ENCODE peak calls at places on chromosomes 16 and 17, in five cellular contexts. One of them, this sample, is unnamed.

GRCh38 chr17:50151937-50152547 is 1.6 kb upstream of the PPP1R9B start:
- DNase-seq in breast epithelium: peak; percentile 81
- DNase-seq in IMR-90: peak; percentile 87
- DNase-seq in BJ: peak; percentile 44
- DNase-seq in activated CD8-positive, alpha-beta T cell treated with anti-CD3 and anti-CD28 coated beads for 36 hours: peak; percentile 75
- DNase-seq in this sample: no peak

GRCh38 chr16:52906271-52906670 is 146.4 kb downstream of the CHD9NB start:
- DNase-seq in activated CD8-positive, alpha-beta T cell treated with anti-CD3 and anti-CD28 coated beads for 36 hours: no peak
- DNase-seq in breast epithelium: no peak
- DNase-seq in BJ: no peak
- DNase-seq in IMR-90: no peak
- DNase-seq in this sample: no peak

GRCh38 chr17:76943202-76943601 is 75.0 kb downstream of the MGAT5B start:
- DNase-seq in IMR-90: no peak
- DNase-seq in BJ: no peak
- DNase-seq in activated CD8-positive, alpha-beta T cell treated with anti-CD3 and anti-CD28 coated beads for 36 hours: no peak
- DNase-seq in breast epithelium: no peak
- DNase-seq in this sample: no peak

GRCh38 chr17:350706-351435 is 1.7 kb downstream of the RPH3AL start:
- DNase-seq in breast epithelium: peak; percentile 57
- DNase-seq in IMR-90: no peak
- DNase-seq in activated CD8-positive, alpha-beta T cell treated with anti-CD3 and anti-CD28 coated beads for 36 hours: no peak
- DNase-seq in BJ: no peak
- DNase-seq in this sample: no peak

GRCh38 chr16:60945225-60945624 is 1091.0 kb downstream of the CDH8 start:
- DNase-seq in activated CD8-positive, alpha-beta T cell treated with anti-CD3 and anti-CD28 coated beads for 36 hours: no peak
- DNase-seq in breast epithelium: no peak
- DNase-seq in BJ: no peak
- DNase-seq in IMR-90: no peak
- DNase-seq in this sample: no peak

GRCh38 chr17:73196500-73196899 is 3.6 kb downstream of the COG1 start:
- DNase-seq in IMR-90: no peak
- DNase-seq in breast epithelium: no peak
- DNase-seq in activated CD8-positive, alpha-beta T cell treated with anti-CD3 and anti-CD28 coated beads for 36 hours: no peak
- DNase-seq in BJ: no peak
- DNase-seq in this sample: no peak

GRCh38 chr16:83588070-83588469 is 219.7 kb upstream of the HSBP1 start:
- DNase-seq in BJ: no peak
- DNase-seq in IMR-90: no peak
- DNase-seq in breast epithelium: no peak
- DNase-seq in activated CD8-positive, alpha-beta T cell treated with anti-CD3 and anti-CD28 coated beads for 36 hours: no peak
- DNase-seq in this sample: no peak

GRCh38 chr17:83173180-83173996 is 94.0 kb downstream of the METRNL start:
- DNase-seq in breast epithelium: peak; percentile 15
- DNase-seq in BJ: no peak
- DNase-seq in activated CD8-positive, alpha-beta T cell treated with anti-CD3 and anti-CD28 coated beads for 36 hours: no peak
- DNase-seq in IMR-90: no peak
- DNase-seq in this sample: no peak

GRCh38 chr17:61251939-61252865 is 147.4 kb upstream of the TBX2 start:
- DNase-seq in breast epithelium: peak; percentile 67
- DNase-seq in BJ: peak; percentile 95
- DNase-seq in activated CD8-positive, alpha-beta T cell treated with anti-CD3 and anti-CD28 coated beads for 36 hours: no peak
- DNase-seq in IMR-90: peak; percentile 99
- DNase-seq in this sample: peak; percentile 93

GRCh38 chr16:14401839-14402115 is 228.3 kb downstream of the PARN start:
- DNase-seq in IMR-90: peak; percentile 18
- DNase-seq in activated CD8-positive, alpha-beta T cell treated with anti-CD3 and anti-CD28 coated beads for 36 hours: no peak
- DNase-seq in BJ: no peak
- DNase-seq in breast epithelium: no peak
- DNase-seq in this sample: no peak

GRCh38 chr17:78641666-78642065 is 64.5 kb upstream of the DNAH17 start:
- DNase-seq in breast epithelium: no peak
- DNase-seq in activated CD8-positive, alpha-beta T cell treated with anti-CD3 and anti-CD28 coated beads for 36 hours: no peak
- DNase-seq in BJ: no peak
- DNase-seq in IMR-90: no peak
- DNase-seq in this sample: no peak

GRCh38 chr17:57572062-57572461 is 173.0 kb downstream of the CCDC182 start:
- DNase-seq in activated CD8-positive, alpha-beta T cell treated with anti-CD3 and anti-CD28 coated beads for 36 hours: no peak
- DNase-seq in breast epithelium: no peak
- DNase-seq in BJ: no peak
- DNase-seq in IMR-90: no peak
- DNase-seq in this sample: no peak

GRCh38 chr16:68901910-68902309 is 58.6 kb downstream of the TANGO6 start:
- DNase-seq in activated CD8-positive, alpha-beta T cell treated with anti-CD3 and anti-CD28 coated beads for 36 hours: no peak
- DNase-seq in IMR-90: peak; percentile 77
- DNase-seq in BJ: peak; percentile 25
- DNase-seq in breast epithelium: no peak
- DNase-seq in this sample: no peak

GRCh38 chr16:49652441-49653175 is 203.3 kb downstream of the ZNF423 start:
- DNase-seq in activated CD8-positive, alpha-beta T cell treated with anti-CD3 and anti-CD28 coated beads for 36 hours: no peak
- DNase-seq in BJ: no peak
- DNase-seq in IMR-90: no peak
- DNase-seq in breast epithelium: no peak
- DNase-seq in this sample: no peak

GRCh38 chr16:30397056-30397455 is 1.8 kb downstream of the ZNF48 start:
- DNase-seq in IMR-90: no peak
- DNase-seq in activated CD8-positive, alpha-beta T cell treated with anti-CD3 and anti-CD28 coated beads for 36 hours: no peak
- DNase-seq in breast epithelium: no peak
- DNase-seq in BJ: no peak
- DNase-seq in this sample: no peak

GRCh38 chr17:46809110-46809571 is 9.4 kb downstream of the WNT3 start:
- DNase-seq in BJ: no peak
- DNase-seq in breast epithelium: no peak
- DNase-seq in activated CD8-positive, alpha-beta T cell treated with anti-CD3 and anti-CD28 coated beads for 36 hours: no peak
- DNase-seq in IMR-90: no peak
- DNase-seq in this sample: no peak

GRCh38 chr16:4489030-4489429 is 12.8 kb downstream of the HMOX2 start:
- DNase-seq in breast epithelium: no peak
- DNase-seq in IMR-90: peak; percentile 90
- DNase-seq in activated CD8-positive, alpha-beta T cell treated with anti-CD3 and anti-CD28 coated beads for 36 hours: no peak
- DNase-seq in BJ: no peak
- DNase-seq in this sample: no peak

GRCh38 chr16:31092330-31092729 is 2.3 kb downstream of the VKORC1 start:
- DNase-seq in breast epithelium: no peak
- DNase-seq in activated CD8-positive, alpha-beta T cell treated with anti-CD3 and anti-CD28 coated beads for 36 hours: no peak
- DNase-seq in IMR-90: peak; percentile 55
- DNase-seq in BJ: no peak
- DNase-seq in this sample: peak; percentile 42

GRCh38 chr16:83549836-83550569 is 257.8 kb upstream of the HSBP1 start:
- DNase-seq in BJ: no peak
- DNase-seq in breast epithelium: no peak
- DNase-seq in IMR-90: no peak
- DNase-seq in activated CD8-positive, alpha-beta T cell treated with anti-CD3 and anti-CD28 coated beads for 36 hours: no peak
- DNase-seq in this sample: no peak

GRCh38 chr17:38773258-38773657 is 20.7 kb downstream of the PSMB3 start:
- DNase-seq in breast epithelium: no peak
- DNase-seq in BJ: no peak
- DNase-seq in IMR-90: no peak
- DNase-seq in activated CD8-positive, alpha-beta T cell treated with anti-CD3 and anti-CD28 coated beads for 36 hours: no peak
- DNase-seq in this sample: no peak

GRCh38 chr17:36463916-36464764 is 22.3 kb upstream of the ZNHIT3 start:
- DNase-seq in IMR-90: peak; percentile 67
- DNase-seq in breast epithelium: no peak
- DNase-seq in activated CD8-positive, alpha-beta T cell treated with anti-CD3 and anti-CD28 coated beads for 36 hours: peak; percentile 83
- DNase-seq in BJ: no peak
- DNase-seq in this sample: no peak

GRCh38 chr17:50127661-50128361 is 2.1 kb downstream of the SAMD14 start:
- DNase-seq in breast epithelium: no peak
- DNase-seq in IMR-90: peak; percentile 45
- DNase-seq in BJ: no peak
- DNase-seq in activated CD8-positive, alpha-beta T cell treated with anti-CD3 and anti-CD28 coated beads for 36 hours: no peak
- DNase-seq in this sample: no peak

GRCh38 chr17:41678907-41679739 is 9.6 kb upstream of the EIF1 start:
- DNase-seq in activated CD8-positive, alpha-beta T cell treated with anti-CD3 and anti-CD28 coated beads for 36 hours: peak; percentile 87
- DNase-seq in breast epithelium: no peak
- DNase-seq in BJ: no peak
- DNase-seq in IMR-90: peak; percentile 28
- DNase-seq in this sample: peak; percentile 78

GRCh38 chr17:74230896-74231295 is 17.5 kb downstream of the TTYH2 start:
- DNase-seq in BJ: no peak
- DNase-seq in activated CD8-positive, alpha-beta T cell treated with anti-CD3 and anti-CD28 coated beads for 36 hours: no peak
- DNase-seq in IMR-90: no peak
- DNase-seq in breast epithelium: no peak
- DNase-seq in this sample: no peak

GRCh38 chr17:20995873-20996723 is 46.7 kb downstream of the USP22 start:
- DNase-seq in activated CD8-positive, alpha-beta T cell treated with anti-CD3 and anti-CD28 coated beads for 36 hours: no peak
- DNase-seq in BJ: no peak
- DNase-seq in breast epithelium: no peak
- DNase-seq in IMR-90: no peak
- DNase-seq in this sample: peak; percentile 43

GRCh38 chr17:62935481-62935880 is 30.6 kb upstream of the TANC2 start:
- DNase-seq in activated CD8-positive, alpha-beta T cell treated with anti-CD3 and anti-CD28 coated beads for 36 hours: no peak
- DNase-seq in BJ: no peak
- DNase-seq in breast epithelium: no peak
- DNase-seq in IMR-90: no peak
- DNase-seq in this sample: no peak

GRCh38 chr16:12646490-12647274 is 157.0 kb downstream of the CPPED1 start:
- DNase-seq in activated CD8-positive, alpha-beta T cell treated with anti-CD3 and anti-CD28 coated beads for 36 hours: peak; percentile 72
- DNase-seq in breast epithelium: no peak
- DNase-seq in BJ: peak; percentile 11
- DNase-seq in IMR-90: no peak
- DNase-seq in this sample: no peak

GRCh38 chr17:42122371-42123303 is at the start of gene HSPB9:
- DNase-seq in IMR-90: no peak
- DNase-seq in breast epithelium: peak; percentile 41
- DNase-seq in BJ: no peak
- DNase-seq in activated CD8-positive, alpha-beta T cell treated with anti-CD3 and anti-CD28 coated beads for 36 hours: no peak
- DNase-seq in this sample: no peak

GRCh38 chr16:53098526-53099317 is 43.9 kb downstream of the CHD9 start:
- DNase-seq in breast epithelium: peak; percentile 72
- DNase-seq in BJ: peak; percentile 65
- DNase-seq in IMR-90: peak; percentile 96
- DNase-seq in activated CD8-positive, alpha-beta T cell treated with anti-CD3 and anti-CD28 coated beads for 36 hours: peak; percentile 67
- DNase-seq in this sample: peak; percentile 92

GRCh38 chr17:7098802-7099459 is 15.7 kb downstream of the ASGR2 start:
- DNase-seq in breast epithelium: no peak
- DNase-seq in IMR-90: no peak
- DNase-seq in BJ: no peak
- DNase-seq in activated CD8-positive, alpha-beta T cell treated with anti-CD3 and anti-CD28 coated beads for 36 hours: no peak
- DNase-seq in this sample: peak; percentile 66

DNA sequence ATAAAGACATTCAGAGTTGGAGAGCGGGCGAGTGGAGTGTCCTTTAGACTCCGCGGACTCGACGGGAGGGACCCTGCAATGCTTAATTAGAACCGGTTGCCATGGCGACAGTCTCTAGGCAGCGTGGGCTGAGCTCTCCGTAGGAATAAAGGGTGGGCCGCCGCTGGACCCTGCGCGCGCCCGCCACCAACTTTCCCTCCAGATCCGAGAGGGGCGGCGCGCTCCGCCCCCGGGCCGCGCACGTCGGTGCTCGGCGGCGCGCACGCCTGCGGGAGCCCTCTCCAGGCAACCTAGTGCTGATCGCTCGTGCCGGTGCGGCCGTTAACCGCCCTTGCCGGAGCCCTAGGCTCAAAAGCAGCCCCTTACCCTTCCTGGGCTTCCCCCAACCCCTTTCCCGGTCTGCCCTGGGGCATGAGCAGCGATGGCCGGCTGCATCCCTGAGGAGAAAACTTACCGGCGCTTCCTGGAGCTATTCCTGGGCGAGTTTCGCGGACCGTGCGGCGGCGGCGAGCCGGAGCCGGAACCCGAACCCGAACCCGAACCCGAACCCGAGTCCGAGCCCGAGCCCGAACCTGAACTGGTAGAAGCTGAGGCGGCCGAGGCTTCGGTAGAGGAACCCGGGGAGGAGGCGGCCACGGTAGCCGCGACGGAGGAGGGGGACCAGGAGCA is at the start of gene PPM1E:
- DNase-seq in activated CD8-positive, alpha-beta T cell treated with anti-CD3 and anti-CD28 coated beads for 36 hours: peak; percentile 60
- DNase-seq in BJ: no peak
- DNase-seq in breast epithelium: no peak
- DNase-seq in IMR-90: peak; percentile 26
- DNase-seq in this sample: no peak
- TF ChIP-seq CTCF in activated CD8-positive, alpha-beta T cell treated with anti-CD3 and anti-CD28 coated beads for 36 hours: no peak
- TF ChIP-seq CTCF in BJ: no peak
- TF ChIP-seq CTCF in breast epithelium: no peak
- TF ChIP-seq CTCF in IMR-90: no peak
- TF ChIP-seq CTCF in this sample: no peak

DNA sequence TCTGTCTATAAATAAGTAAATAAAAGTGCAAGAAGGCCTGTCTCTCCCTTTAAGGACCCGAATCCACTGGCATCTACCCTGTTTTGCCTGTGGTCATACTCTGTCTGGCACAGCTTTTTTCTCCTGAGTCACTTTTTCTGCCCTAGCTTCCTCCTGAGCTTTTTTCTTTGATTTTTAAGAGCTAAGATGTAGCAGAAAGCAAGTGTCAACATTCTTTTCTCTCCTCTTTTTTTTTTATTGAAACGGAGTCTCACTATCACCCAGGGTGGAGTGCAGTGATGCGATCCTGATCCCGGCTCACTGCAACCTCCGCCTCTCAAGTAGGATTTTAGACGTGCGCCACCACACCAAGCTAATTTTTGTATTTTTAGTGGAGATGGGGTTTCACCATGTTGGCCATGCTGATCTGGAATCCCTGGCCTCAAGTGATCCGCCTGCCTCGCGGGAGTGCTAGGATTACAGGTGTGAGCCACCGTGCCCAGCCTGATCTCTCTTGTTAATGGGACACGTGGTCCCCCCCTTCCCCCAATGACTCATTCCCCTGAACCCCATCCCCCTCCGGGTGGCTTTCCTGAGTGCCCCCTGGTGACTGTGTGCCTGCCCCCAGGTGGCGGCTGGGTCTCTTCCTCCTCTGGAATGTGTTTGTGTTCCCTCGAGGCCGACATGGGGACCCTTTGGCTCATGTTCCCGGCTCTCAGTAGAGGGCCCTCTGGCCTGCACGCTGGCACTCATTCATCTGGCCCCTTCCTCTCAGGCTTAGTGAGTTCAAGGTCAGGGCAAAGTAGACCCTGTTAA is 14.2 kb downstream of the C16orf90 start:
- DNase-seq in IMR-90: no peak
- DNase-seq in BJ: no peak
- DNase-seq in activated CD8-positive, alpha-beta T cell treated with anti-CD3 and anti-CD28 coated beads for 36 hours: no peak
- DNase-seq in breast epithelium: no peak
- DNase-seq in this sample: no peak
- TF ChIP-seq CTCF in IMR-90: no peak
- TF ChIP-seq CTCF in BJ: no peak
- TF ChIP-seq CTCF in activated CD8-positive, alpha-beta T cell treated with anti-CD3 and anti-CD28 coated beads for 36 hours: no peak
- TF ChIP-seq CTCF in breast epithelium: no peak
- TF ChIP-seq CTCF in this sample: no peak

DNA sequence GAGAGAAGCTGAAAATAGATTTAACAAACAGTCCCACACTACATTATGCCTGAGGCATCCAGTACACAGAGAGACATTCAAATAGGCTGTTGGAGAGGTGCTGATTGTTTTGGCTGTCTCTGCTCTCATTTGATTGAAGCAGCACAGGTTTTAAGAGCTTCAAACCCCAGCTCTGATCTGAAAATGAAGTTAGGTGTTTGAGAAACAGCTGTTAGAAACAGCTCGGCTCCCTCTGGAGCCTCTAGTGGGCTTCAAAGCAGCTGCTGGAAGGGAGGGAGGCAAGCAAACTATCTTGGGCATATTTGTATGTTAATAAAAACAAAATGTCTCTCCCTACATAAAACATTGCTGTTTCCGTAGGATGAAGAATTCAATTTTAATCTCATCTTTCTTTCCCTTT is 607.3 kb upstream of the GOT2 start:
- DNase-seq in IMR-90: no peak
- DNase-seq in BJ: no peak
- DNase-seq in breast epithelium: no peak
- DNase-seq in activated CD8-positive, alpha-beta T cell treated with anti-CD3 and anti-CD28 coated beads for 36 hours: no peak
- DNase-seq in this sample: no peak
- TF ChIP-seq CTCF in IMR-90: no peak
- TF ChIP-seq CTCF in BJ: no peak
- TF ChIP-seq CTCF in breast epithelium: no peak
- TF ChIP-seq CTCF in activated CD8-positive, alpha-beta T cell treated with anti-CD3 and anti-CD28 coated beads for 36 hours: no peak
- TF ChIP-seq CTCF in this sample: no peak

GRCh38 chr17:66000216-66000615 is 191.7 kb downstream of the CEP112 start:
- DNase-seq in activated CD8-positive, alpha-beta T cell treated with anti-CD3 and anti-CD28 coated beads for 36 hours: no peak
- DNase-seq in BJ: no peak
- DNase-seq in IMR-90: no peak
- DNase-seq in breast epithelium: no peak
- DNase-seq in this sample: no peak
- TF ChIP-seq CTCF in activated CD8-positive, alpha-beta T cell treated with anti-CD3 and anti-CD28 coated beads for 36 hours: no peak
- TF ChIP-seq CTCF in BJ: no peak
- TF ChIP-seq CTCF in IMR-90: no peak
- TF ChIP-seq CTCF in breast epithelium: no peak
- TF ChIP-seq CTCF in this sample: no peak